ENCODE peak calls at places on chromosomes 1 and 21, in nine cellular contexts. Z is tibial nerve; J is HCT116; T is mammary epithelial cell; B is ovary; P is AG04450; W is tibial artery; I is CD8-positive, alpha-beta T cell; N is A549. V is an unnamed sample.

GRCh38 chr1:169001353-169001752 is 105.1 kb upstream of the ATP1B1 start:
- DNase-seq in Z (no peak), J (no peak), T (no peak), B (no peak), P (no peak), W (no peak), I (no peak), N (no peak), V (no peak)

GRCh38 chr1:206736878-206737728 is 33.5 kb upstream of the IL19 start:
- DNase-seq in Z (no peak), J (no peak), T (no peak), B (no peak), P (no peak), W (no peak), I (peak), N (no peak), V (no peak)

GRCh38 chr1:168392958-168393357 is 112.3 kb downstream of the TBX19 start:
- DNase-seq in Z (no peak), J (no peak), T (no peak), B (no peak), P (no peak), W (no peak), I (no peak), N (no peak), V (no peak)

GRCh38 chr1:218390625-218391024 is 45.5 kb downstream of the TGFB2 start:
- DNase-seq in Z (no peak), J (no peak), T (peak), B (no peak), P (no peak), W (no peak), I (no peak), N (no peak), V (no peak)

GRCh38 chr1:215526147-215526845 is 40.8 kb upstream of the KCTD3 start:
- DNase-seq in Z (no peak), J (peak), T (peak), B (no peak), P (peak), W (no peak), I (no peak), N (peak), V (no peak)

GRCh38 chr1:96544051-96544830 is 177.3 kb upstream of the PTBP2 start:
- DNase-seq in Z (no peak), J (no peak), T (no peak), B (no peak), P (no peak), W (no peak), I (no peak), N (no peak), V (no peak)

GRCh38 chr1:156896490-156897033 is 3.0 kb downstream of the PEAR1 start:
- DNase-seq in Z (no peak), J (peak), T (peak), B (peak), P (peak), W (peak), I (no peak), N (peak), V (no peak)

GRCh38 chr21:40186036-40186435 is 318.8 kb downstream of the PCP4 start:
- DNase-seq in Z (no peak), J (no peak), T (no peak), B (no peak), P (no peak), W (no peak), I (no peak), N (no peak), V (no peak)

GRCh38 chr1:12069616-12070244 is 6.6 kb downstream of the TNFRSF8 start:
- DNase-seq in Z (no peak), J (no peak), T (no peak), B (no peak), P (no peak), W (no peak), I (no peak), N (no peak), V (no peak)

GRCh38 chr1:53652441-53653199 is 86.3 kb downstream of the GLIS1 start:
- DNase-seq in Z (no peak), J (no peak), T (no peak), B (no peak), P (no peak), W (peak), I (no peak), N (no peak), V (no peak)

GRCh38 chr1:159798893-159799292 is 3.3 kb upstream of the FCRL6 start:
- DNase-seq in Z (peak), J (peak), T (peak), B (peak), P (peak), W (peak), I (peak), N (peak), V (no peak)

GRCh38 chr1:169914534-169914933 is 20.8 kb upstream of the SCYL3 start:
- DNase-seq in Z (no peak), J (no peak), T (peak), B (no peak), P (no peak), W (no peak), I (no peak), N (no peak), V (no peak)

GRCh38 chr1:25765910-25766645 is 33.9 kb upstream of the SELENON start:
- DNase-seq in Z (no peak), J (no peak), T (no peak), B (no peak), P (no peak), W (no peak), I (no peak), N (no peak), V (no peak)

GRCh38 chr1:62875676-62876075 is 91.7 kb downstream of the ATG4C start:
- DNase-seq in Z (no peak), J (no peak), T (no peak), B (no peak), P (no peak), W (no peak), I (no peak), N (no peak), V (no peak)

GRCh38 chr1:116373451-116374339 is 651 bp downstream of the ATP1A1 start:
- DNase-seq in Z (peak), J (no peak), T (peak), B (peak), P (no peak), W (peak), I (peak), N (no peak), V (peak)

GRCh38 chr21:44891631-44892031 is 18.1 kb upstream of the PTTG1IP start:
- DNase-seq in Z (no peak), J (no peak), T (no peak), B (no peak), P (no peak), W (no peak), I (no peak), N (no peak), V (no peak)

GRCh38 chr1:184596950-184597651 is 157.6 kb downstream of the EDEM3 start:
- DNase-seq in Z (no peak), J (no peak), T (no peak), B (no peak), P (no peak), W (no peak), I (no peak), N (no peak), V (no peak)

GRCh38 chr1:193179094-193179493 is 7.3 kb downstream of the B3GALT2 start:
- DNase-seq in Z (no peak), J (no peak), T (no peak), B (no peak), P (no peak), W (no peak), I (no peak), N (no peak), V (no peak)

GRCh38 chr1:218739426-218739825 is 394.3 kb downstream of the TGFB2 start:
- DNase-seq in Z (peak), J (no peak), T (no peak), B (peak), P (no peak), W (peak), I (no peak), N (no peak), V (no peak)

GRCh38 chr1:1429671-1430073 is 5.8 kb upstream of the VWA1 start:
- DNase-seq in Z (no peak), J (no peak), T (no peak), B (no peak), P (no peak), W (no peak), I (no peak), N (peak), V (no peak)

GRCh38 chr1:10693497-10694273 is 102.8 kb downstream of the CASZ1 start:
- DNase-seq in Z (no peak), J (no peak), T (no peak), B (no peak), P (no peak), W (no peak), I (peak), N (no peak), V (no peak)

GRCh38 chr21:26185021-26185420 is 14.5 kb upstream of the APP start:
- DNase-seq in Z (no peak), J (no peak), T (no peak), B (no peak), P (no peak), W (no peak), I (no peak), N (no peak), V (no peak)

GRCh38 chr1:55214903-55215193 is 316 bp downstream of the USP24 start:
- DNase-seq in Z (no peak), J (no peak), T (no peak), B (peak), P (no peak), W (peak), I (peak), N (peak), V (peak)

GRCh38 chr1:3283849-3284248 is 170.6 kb upstream of the ARHGEF16 start:
- DNase-seq in Z (no peak), J (no peak), T (no peak), B (peak), P (no peak), W (no peak), I (no peak), N (no peak), V (no peak)

GRCh38 chr1:88730995-88731394 is 46.9 kb downstream of the PKN2 start:
- DNase-seq in Z (no peak), J (no peak), T (no peak), B (no peak), P (no peak), W (no peak), I (no peak), N (no peak), V (no peak)

GRCh38 chr1:88730132-88730675 is 46.1 kb downstream of the PKN2 start:
- DNase-seq in Z (no peak), J (no peak), T (no peak), B (no peak), P (no peak), W (no peak), I (no peak), N (no peak), V (no peak)

GRCh38 chr1:88727205-88727604 is 43.1 kb downstream of the PKN2 start:
- DNase-seq in Z (no peak), J (no peak), T (no peak), B (no peak), P (no peak), W (no peak), I (no peak), N (no peak), V (no peak)

GRCh38 chr1:88729297-88729696 is 45.2 kb downstream of the PKN2 start:
- DNase-seq in Z (no peak), J (no peak), T (no peak), B (no peak), P (no peak), W (no peak), I (no peak), N (no peak), V (no peak)

GRCh38 chr1:88731475-88731874 is 47.4 kb downstream of the PKN2 start:
- DNase-seq in Z (no peak), J (no peak), T (peak), B (peak), P (peak), W (no peak), I (no peak), N (peak), V (no peak)
- H3K4me3 ChIP-seq in Z (no peak), J (no peak), T (no peak), B (no peak), P (peak), W (peak), I (no peak), N (no peak), V (no peak)

DNA sequence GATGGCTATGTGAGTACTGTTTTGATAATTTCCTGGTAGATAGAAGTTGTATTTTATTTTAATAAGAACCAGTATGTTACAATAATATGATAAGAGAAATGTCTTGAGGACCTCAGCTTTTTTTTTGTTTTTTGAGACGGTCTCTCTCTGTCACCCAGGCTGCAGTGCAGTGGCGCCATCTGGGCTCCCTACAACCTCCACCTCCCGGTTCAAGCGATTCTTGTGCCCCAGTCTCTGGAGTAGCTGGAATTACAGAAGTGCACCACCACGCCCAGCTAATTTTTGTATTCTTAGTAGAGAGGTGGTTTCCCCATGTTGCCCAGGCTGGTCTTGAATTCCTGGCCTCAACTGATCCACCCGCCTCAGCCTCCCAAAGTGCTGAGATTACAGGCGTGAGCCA is 968.1 kb upstream of the ADGRL4 start:
- DNase-seq in Z (no peak), J (no peak), T (no peak), B (no peak), P (no peak), W (no peak), I (no peak), N (no peak), V (no peak)
- TF ChIP-seq CTCF in Z (no peak), J (no peak), T (no peak), B (no peak), P (no peak), W (no peak), I (no peak), N (no peak), V (no peak)

GRCh38 chr1:66925558-66925910 is 744 bp downstream of the MIER1 start:
- DNase-seq in Z (no peak), J (no peak), T (no peak), B (no peak), P (no peak), W (no peak), I (no peak), N (no peak), V (no peak)
- H3K27ac ChIP-seq in Z (peak), J (peak), T (peak), B (peak), P (peak), W (peak), I (peak), N (peak), V (peak)

DNA sequence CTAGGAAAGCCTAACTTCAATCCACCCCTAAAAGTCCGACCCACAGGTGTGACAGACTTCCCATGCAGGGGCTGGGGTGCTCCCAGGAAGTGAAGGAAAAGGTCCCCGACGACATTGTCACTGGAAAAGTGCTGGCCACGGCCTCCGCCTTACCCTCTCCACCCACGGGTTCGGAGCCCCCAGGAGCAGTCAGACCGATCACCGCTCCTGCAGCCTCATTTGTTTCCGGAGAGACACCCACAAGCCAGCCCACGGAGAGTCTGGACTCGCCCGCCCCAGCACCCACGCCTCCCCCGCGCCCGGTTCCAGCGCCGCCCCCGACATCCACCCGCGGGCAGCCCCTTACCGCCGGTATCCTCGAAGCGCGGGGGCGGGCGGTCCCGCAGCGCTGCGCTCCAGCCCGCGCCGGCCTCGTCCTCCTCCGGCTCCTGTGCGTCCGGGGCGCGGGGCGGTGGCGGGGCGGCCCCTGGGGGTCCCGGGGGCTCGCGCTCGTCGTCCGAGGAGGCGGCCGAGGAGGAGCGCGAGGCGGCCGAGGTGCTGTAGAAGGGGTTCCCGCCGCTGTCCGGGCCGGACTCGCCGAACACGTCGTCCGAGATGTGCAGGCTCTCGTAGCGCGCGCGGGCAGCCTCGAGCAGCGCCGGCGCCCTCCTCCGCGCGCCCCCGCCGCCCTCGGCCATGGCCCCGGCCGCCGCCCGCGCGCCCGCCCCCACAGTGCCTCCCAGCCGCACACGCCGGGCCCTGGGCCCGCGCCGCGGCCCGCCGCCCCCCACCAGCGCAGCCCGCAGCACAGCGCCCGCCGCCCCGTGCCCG is 675 bp downstream of the PGBD5 start:
- DNase-seq in Z (no peak), J (no peak), T (no peak), B (no peak), P (no peak), W (no peak), I (no peak), N (no peak), V (no peak)
- H3K4me3 ChIP-seq in Z (peak), J (no peak), T (no peak), B (no peak), P (peak), W (peak), I (no peak), N (peak), V (peak)